ENCODE peak calls at places on chromosome 19, in four cellular contexts. T, X, C and Y are unnamed samples.

GRCh38 chr19:4908311-4908710 is 990 bp upstream of the UHRF1 start:
- DNase-seq in C (no peak), X (no peak), T (no peak), Y (no peak)

GRCh38 chr19:13095393-13095784 is 7.3 kb downstream of the LYL1 start:
- DNase-seq in X (no peak), C (no peak), T (no peak), Y (no peak)

GRCh38 chr19:10816691-10817090 is 19.3 kb downstream of the TMED1 start:
- DNase-seq in C (no peak), T (no peak), X (no peak), Y (no peak)

GRCh38 chr19:1090731-1091543 is 4.2 kb downstream of the POLR2E start:
- DNase-seq in X (no peak), T (no peak), C (no peak), Y (no peak)

GRCh38 chr19:7534531-7534980 is 961 bp upstream of the PNPLA6 start:
- DNase-seq in X (peak), C (peak), T (peak), Y (no peak)

GRCh38 chr19:13993554-13994308 is 12.4 kb downstream of the RFX1 start:
- DNase-seq in X (no peak), C (no peak), T (no peak), Y (no peak)

GRCh38 chr19:10921909-10922637 is 6.4 kb downstream of the YIPF2 start:
- DNase-seq in X (no peak), T (no peak), C (no peak), Y (no peak)

GRCh38 chr19:45231891-45232290 is 13.3 kb downstream of the EXOC3L2 start:
- DNase-seq in T (no peak), C (no peak), X (no peak), Y (no peak)

GRCh38 chr19:29393915-29394460 is 131.8 kb upstream of the VSTM2B start:
- DNase-seq in X (no peak), C (no peak), T (no peak), Y (no peak)

GRCh38 chr19:40933025-40933424 is 51.0 kb upstream of the CYP2A7 start:
- DNase-seq in C (no peak), X (no peak), T (no peak), Y (no peak)

GRCh38 chr19:40143612-40144011 is 47.6 kb upstream of the MAP3K10 start:
- DNase-seq in C (peak), X (no peak), T (no peak), Y (no peak)